ENCODE peak calls at places on chromosomes 4 and X, in seven cellular contexts. O is SK-N-SH, L is K562, D is HepG2, B is suprapubic skin, R is transverse colon, V is upper lobe of left lung. Y is an unnamed sample. For H3K4me1, the result is how much of the 10 kb centered on the place peaks cover.

GRCh38 chrX:123422875-123423274 is 238.8 kb downstream of the GRIA3 start:
- DNase-seq in R (peak), V (no peak), B (no peak), O (peak), D (peak), L (peak), Y (no peak)

GRCh38 chr4:81084029-81084428 is 53.5 kb downstream of the BMP3 start:
- DNase-seq in R (no peak), O (no peak), D (peak), B (no peak), L (no peak), V (no peak), Y (no peak)

GRCh38 chr4:87151730-87152129 is 68.7 kb downstream of the KLHL8 start:
- DNase-seq in R (no peak), B (no peak), L (no peak), D (no peak), V (no peak), O (no peak), Y (no peak)

GRCh38 chrX:110331444-110332025 is 13.7 kb upstream of the AMMECR1 start:
- DNase-seq in L (no peak), V (no peak), R (no peak), B (no peak), O (no peak), D (no peak), Y (no peak)

GRCh38 chr4:176735300-176735699 is 57.4 kb downstream of the VEGFC start:
- DNase-seq in B (no peak), O (no peak), V (no peak), R (no peak), D (no peak), L (no peak), Y (no peak)

GRCh38 chr4:7226993-7227392 is 34.7 kb downstream of the SORCS2 start:
- DNase-seq in B (no peak), V (no peak), O (peak), L (no peak), D (no peak), R (no peak), Y (no peak)

GRCh38 chrX:44155126-44155525 is 181.9 kb upstream of the NDP start:
- DNase-seq in L (no peak), R (no peak), O (peak), D (no peak), B (no peak), V (no peak), Y (no peak)

GRCh38 chr4:153538408-153539057 is 72.4 kb downstream of the TMEM131L start:
- DNase-seq in L (no peak), B (no peak), V (no peak), R (no peak), O (peak), D (no peak), Y (peak)

GRCh38 chr4:27412617-27413016 is 552.0 kb downstream of the STIM2 start:
- DNase-seq in V (no peak), O (no peak), D (no peak), L (no peak), R (no peak), B (no peak), Y (no peak)

DNA sequence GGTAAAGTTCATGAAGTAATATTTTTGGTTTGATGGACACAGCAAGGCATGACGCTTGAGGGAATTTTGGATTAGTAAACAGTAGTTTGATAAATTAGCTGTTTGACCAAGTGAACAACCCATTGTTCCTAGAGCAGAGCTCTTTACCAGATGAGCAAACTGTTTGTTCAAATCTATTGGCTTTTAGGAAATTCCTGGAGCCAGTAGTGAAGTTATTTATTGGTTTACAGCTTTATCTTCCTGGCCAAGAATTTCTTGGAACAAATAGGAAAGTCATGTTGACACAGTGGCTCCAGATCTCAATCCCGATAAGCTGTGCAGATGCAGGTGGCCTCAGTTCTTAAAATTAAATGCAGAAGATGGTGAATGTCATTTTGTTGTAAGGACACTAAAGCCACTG is 554.2 kb downstream of the STIM2 start:
- DNase-seq in B (no peak), D (no peak), L (no peak), O (no peak), R (no peak), V (no peak), Y (no peak)
- TF ChIP-seq POLR2AphosphoS5 in B (no peak), D (no peak), L (no peak), O (no peak), R (no peak), V (no peak), Y (no peak)

GRCh38 chrX:1511829-1512228 is 25.2 kb downstream of the P2RY8 start:
- DNase-seq in R (no peak), V (no peak), O (no peak), B (no peak), D (no peak), L (no peak), Y (no peak)

GRCh38 chrX:1502853-1503252 is 34.1 kb downstream of the P2RY8 start:
- DNase-seq in D (no peak), L (no peak), V (no peak), O (no peak), R (no peak), B (no peak), Y (peak)

GRCh38 chrX:1511150-1511549 is 25.8 kb downstream of the P2RY8 start:
- DNase-seq in R (no peak), B (no peak), L (no peak), O (no peak), D (no peak), V (no peak), Y (no peak)

GRCh38 chrX:1506916-1507315 is 30.1 kb downstream of the P2RY8 start:
- DNase-seq in B (peak), O (no peak), V (no peak), D (no peak), R (no peak), L (no peak), Y (peak)

GRCh38 chrX:1507511-1508463 is 29.2 kb downstream of the P2RY8 start:
- DNase-seq in R (peak), D (no peak), O (no peak), V (peak), B (peak), L (no peak), Y (peak)
- TF ChIP-seq EP300 in R (no peak), D (no peak), O (no peak), V (no peak), B (no peak), L (no peak), Y (no peak)

DNA sequence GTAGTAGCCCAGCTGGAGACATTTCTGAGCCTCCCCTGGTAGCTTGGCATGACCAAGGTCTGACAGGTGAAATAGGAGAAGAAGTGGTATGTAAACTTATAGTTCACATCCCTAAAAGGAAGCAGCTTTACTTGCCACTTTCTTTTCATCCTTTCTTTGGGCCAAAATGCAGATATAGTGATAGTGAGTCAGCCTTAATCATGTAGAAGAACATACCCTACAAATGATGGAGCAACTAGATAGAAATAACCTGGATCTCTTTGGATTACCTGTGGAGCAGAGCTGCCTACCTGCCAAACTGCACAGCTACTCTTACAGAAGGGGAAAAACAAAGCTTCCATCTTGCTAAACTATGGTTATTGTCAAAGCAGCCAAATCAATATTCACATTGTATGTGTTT is 106.7 kb upstream of the LCORL start:
- DNase-seq in R (no peak), L (no peak), O (no peak), B (no peak), D (no peak), V (no peak), Y (no peak)
- H3K4me1 ChIP-seq in R (under half), L (under half), O (under half), B (under half), D (under half), V (under half), Y (under half)

DNA sequence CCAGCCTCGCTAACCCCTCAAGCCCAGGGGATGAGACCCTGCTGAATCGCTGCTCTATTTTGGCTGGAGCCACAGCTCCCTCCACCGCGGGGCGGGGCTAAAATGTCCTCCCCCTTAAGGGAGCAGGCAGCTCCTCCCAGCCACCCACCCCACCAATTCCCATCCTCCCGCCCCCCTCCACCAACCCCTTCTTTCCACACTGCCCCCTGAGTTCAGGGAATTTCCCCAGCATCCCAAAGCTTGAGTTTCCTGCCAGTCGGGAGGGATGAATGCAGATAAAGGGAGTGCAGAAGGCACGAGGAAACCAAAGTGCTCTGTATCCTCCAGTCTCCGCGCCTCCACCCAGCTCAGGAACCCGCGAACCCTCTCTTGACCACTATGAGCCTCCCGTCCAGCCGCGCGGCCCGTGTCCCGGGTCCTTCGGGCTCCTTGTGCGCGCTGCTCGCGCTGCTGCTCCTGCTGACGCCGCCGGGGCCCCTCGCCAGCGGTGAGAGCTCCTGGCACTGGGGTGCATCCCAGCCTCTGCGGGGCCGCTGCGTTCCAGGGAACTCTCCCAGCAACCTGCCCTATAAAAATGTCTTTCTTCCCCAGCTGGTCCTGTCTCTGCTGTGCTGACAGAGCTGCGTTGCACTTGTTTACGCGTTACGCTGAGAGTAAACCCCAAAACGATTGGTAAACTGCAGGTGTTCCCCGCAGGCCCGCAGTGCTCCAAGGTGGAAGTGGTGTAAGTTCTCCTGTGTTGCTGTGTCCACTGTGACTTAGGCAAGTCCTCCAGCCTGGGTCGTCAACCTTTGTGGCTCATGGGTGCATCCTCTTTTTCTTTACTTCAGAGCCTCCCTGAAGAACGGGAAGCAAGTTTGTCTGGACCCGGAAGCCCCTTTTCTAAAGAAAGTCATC is at the start of gene CXCL6:
- DNase-seq in O (no peak), D (no peak), L (no peak), V (peak), B (peak), R (peak), Y (no peak)
- TF ChIP-seq POLR2AphosphoS5 in O (no peak), D (no peak), L (no peak), V (no peak), B (no peak), R (no peak), Y (no peak)

GRCh38 chr4:37666625-37667071 is 19.5 kb downstream of the RELL1 start:
- DNase-seq in O (no peak), L (no peak), B (no peak), D (peak), V (no peak), R (peak), Y (no peak)
- TF ChIP-seq EP300 in O (no peak), L (no peak), B (no peak), D (peak), V (peak), R (peak), Y (peak)

GRCh38 chr4:2286904-2287593 is 25.1 kb upstream of the MXD4 start:
- DNase-seq in D (no peak), R (no peak), B (peak), L (no peak), V (peak), O (no peak), Y (no peak)
- H3K4me1 ChIP-seq in D (under half), R (under half), B (under half), L (under half), V (under half), O (under half), Y (under half)

GRCh38 chr4:119025440-119025839 is 110.2 kb upstream of the MYOZ2 start:
- DNase-seq in B (no peak), R (peak), L (no peak), D (no peak), O (no peak), V (no peak), Y (no peak)
- TF ChIP-seq POLR2AphosphoS5 in B (no peak), R (no peak), L (no peak), D (no peak), O (no peak), V (no peak), Y (no peak)

GRCh38 chr4:118277243-118277642 is 75.6 kb downstream of the PRSS12 start:
- DNase-seq in O (no peak), V (no peak), D (no peak), B (no peak), L (no peak), R (no peak), Y (no peak)
- TF ChIP-seq EP300 in O (no peak), V (no peak), D (no peak), B (no peak), L (no peak), R (no peak), Y (no peak)

DNA sequence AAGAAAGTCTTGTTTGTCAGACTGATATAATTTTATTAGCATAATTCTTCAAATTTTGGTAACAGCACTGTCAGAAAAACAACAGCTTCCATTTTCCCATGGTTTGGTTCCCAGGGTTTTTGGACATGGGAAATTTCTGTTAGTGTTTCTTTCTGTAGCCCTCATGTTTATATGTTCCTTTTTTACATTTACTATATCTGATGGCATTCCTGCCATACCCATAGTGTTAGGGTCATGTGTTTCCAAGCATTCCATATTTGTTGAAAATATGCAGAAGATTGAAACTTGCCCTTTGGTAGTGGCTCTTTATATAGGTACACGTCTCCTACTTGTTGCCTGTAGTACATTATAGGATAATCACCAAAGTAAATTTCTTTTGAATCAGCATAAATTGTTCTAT is 65.8 kb downstream of the PDLIM5 start:
- DNase-seq in O (no peak), D (no peak), V (no peak), L (no peak), B (no peak), R (no peak), Y (no peak)
- H3K4me1 ChIP-seq in O (under half), D (under half), V (under half), L (under half), B (under half), R (under half), Y (half or more)

GRCh38 chr4:33150139-33150538 is 2430.0 kb downstream of the PCDH7 start:
- DNase-seq in O (no peak), L (no peak), B (no peak), D (no peak), V (no peak), R (no peak), Y (no peak)
- TF ChIP-seq POLR2AphosphoS5 in O (no peak), L (no peak), B (no peak), D (no peak), V (no peak), R (no peak), Y (no peak)